ENCODE peak calls at places on chromosomes 1 and 21, in nine cellular contexts. One of them, this sample, is unnamed.

GRCh38 chr1:71667224-71667623 is 586.4 kb upstream of the ZRANB2 start:
- DNase-seq in AG10803: peak
- DNase-seq in CD4-positive, CD25-positive, alpha-beta regulatory T cell: no peak
- DNase-seq in brain microvascular endothelial cell: no peak
- DNase-seq in body of pancreas: no peak
- DNase-seq in right cardiac atrium: no peak
- DNase-seq in right lobe of liver: no peak
- DNase-seq in mammary epithelial cell: peak
- DNase-seq in skeletal muscle cell: peak
- DNase-seq in this sample: no peak

GRCh38 chr1:82549851-82550250 is 749.1 kb downstream of the ADGRL2 start:
- DNase-seq in brain microvascular endothelial cell: no peak
- DNase-seq in body of pancreas: no peak
- DNase-seq in right cardiac atrium: no peak
- DNase-seq in AG10803: no peak
- DNase-seq in mammary epithelial cell: no peak
- DNase-seq in skeletal muscle cell: no peak
- DNase-seq in CD4-positive, CD25-positive, alpha-beta regulatory T cell: no peak
- DNase-seq in right lobe of liver: no peak
- DNase-seq in this sample: no peak

GRCh38 chr21:43600642-43601397 is 58.5 kb downstream of the HSF2BP start:
- DNase-seq in skeletal muscle cell: peak
- DNase-seq in mammary epithelial cell: peak
- DNase-seq in brain microvascular endothelial cell: peak
- DNase-seq in body of pancreas: no peak
- DNase-seq in CD4-positive, CD25-positive, alpha-beta regulatory T cell: no peak
- DNase-seq in right cardiac atrium: no peak
- DNase-seq in AG10803: peak
- DNase-seq in right lobe of liver: no peak
- DNase-seq in this sample: no peak

GRCh38 chr21:34344584-34344983 is 19.2 kb upstream of the KCNE2 start:
- DNase-seq in body of pancreas: no peak
- DNase-seq in right cardiac atrium: no peak
- DNase-seq in right lobe of liver: no peak
- DNase-seq in CD4-positive, CD25-positive, alpha-beta regulatory T cell: no peak
- DNase-seq in AG10803: no peak
- DNase-seq in brain microvascular endothelial cell: no peak
- DNase-seq in skeletal muscle cell: no peak
- DNase-seq in mammary epithelial cell: no peak
- DNase-seq in this sample: no peak

GRCh38 chr1:67019121-67019520 is 34.8 kb downstream of the SLC35D1 start:
- DNase-seq in right cardiac atrium: no peak
- DNase-seq in right lobe of liver: no peak
- DNase-seq in AG10803: no peak
- DNase-seq in mammary epithelial cell: no peak
- DNase-seq in skeletal muscle cell: no peak
- DNase-seq in brain microvascular endothelial cell: no peak
- DNase-seq in CD4-positive, CD25-positive, alpha-beta regulatory T cell: no peak
- DNase-seq in body of pancreas: no peak
- DNase-seq in this sample: no peak

GRCh38 chr21:34510148-34511142 is 1.6 kb downstream of the KCNE1 start:
- DNase-seq in AG10803: peak
- DNase-seq in CD4-positive, CD25-positive, alpha-beta regulatory T cell: no peak
- DNase-seq in skeletal muscle cell: peak
- DNase-seq in body of pancreas: peak
- DNase-seq in right lobe of liver: peak
- DNase-seq in mammary epithelial cell: peak
- DNase-seq in right cardiac atrium: peak
- DNase-seq in brain microvascular endothelial cell: peak
- DNase-seq in this sample: peak

GRCh38 chr1:119326251-119326650 is 42.3 kb upstream of the HAO2 start:
- DNase-seq in CD4-positive, CD25-positive, alpha-beta regulatory T cell: no peak
- DNase-seq in body of pancreas: no peak
- DNase-seq in mammary epithelial cell: no peak
- DNase-seq in brain microvascular endothelial cell: no peak
- DNase-seq in right cardiac atrium: no peak
- DNase-seq in skeletal muscle cell: no peak
- DNase-seq in right lobe of liver: no peak
- DNase-seq in AG10803: no peak
- DNase-seq in this sample: no peak

GRCh38 chr1:225765982-225766674 is 11.5 kb upstream of the SRP9 start:
- DNase-seq in right cardiac atrium: no peak
- DNase-seq in AG10803: no peak
- DNase-seq in mammary epithelial cell: no peak
- DNase-seq in body of pancreas: no peak
- DNase-seq in CD4-positive, CD25-positive, alpha-beta regulatory T cell: no peak
- DNase-seq in skeletal muscle cell: no peak
- DNase-seq in brain microvascular endothelial cell: no peak
- DNase-seq in right lobe of liver: no peak
- DNase-seq in this sample: no peak

GRCh38 chr1:5286244-5286643 is 631.8 kb downstream of the AJAP1 start:
- DNase-seq in body of pancreas: no peak
- DNase-seq in CD4-positive, CD25-positive, alpha-beta regulatory T cell: no peak
- DNase-seq in AG10803: no peak
- DNase-seq in mammary epithelial cell: no peak
- DNase-seq in brain microvascular endothelial cell: no peak
- DNase-seq in skeletal muscle cell: no peak
- DNase-seq in right lobe of liver: no peak
- DNase-seq in right cardiac atrium: no peak
- DNase-seq in this sample: no peak

GRCh38 chr1:28955930-28956552 is 41.7 kb downstream of the EPB41 start:
- DNase-seq in skeletal muscle cell: no peak
- DNase-seq in right lobe of liver: no peak
- DNase-seq in body of pancreas: no peak
- DNase-seq in CD4-positive, CD25-positive, alpha-beta regulatory T cell: no peak
- DNase-seq in mammary epithelial cell: peak
- DNase-seq in right cardiac atrium: no peak
- DNase-seq in brain microvascular endothelial cell: no peak
- DNase-seq in AG10803: no peak
- DNase-seq in this sample: no peak

GRCh38 chr21:32974653-32975052 is 51.1 kb upstream of the OLIG2 start:
- DNase-seq in brain microvascular endothelial cell: no peak
- DNase-seq in body of pancreas: no peak
- DNase-seq in right cardiac atrium: no peak
- DNase-seq in CD4-positive, CD25-positive, alpha-beta regulatory T cell: no peak
- DNase-seq in skeletal muscle cell: no peak
- DNase-seq in right lobe of liver: no peak
- DNase-seq in mammary epithelial cell: no peak
- DNase-seq in AG10803: no peak
- DNase-seq in this sample: no peak

GRCh38 chr1:193111641-193112090 is 6.5 kb upstream of the GLRX2 start:
- DNase-seq in CD4-positive, CD25-positive, alpha-beta regulatory T cell: no peak
- DNase-seq in skeletal muscle cell: peak
- DNase-seq in body of pancreas: peak
- DNase-seq in brain microvascular endothelial cell: peak
- DNase-seq in right cardiac atrium: peak
- DNase-seq in mammary epithelial cell: peak
- DNase-seq in right lobe of liver: peak
- DNase-seq in AG10803: peak
- DNase-seq in this sample: no peak
- H3K4me3 ChIP-seq in CD4-positive, CD25-positive, alpha-beta regulatory T cell: no peak
- H3K4me3 ChIP-seq in skeletal muscle cell: no peak
- H3K4me3 ChIP-seq in body of pancreas: no peak
- H3K4me3 ChIP-seq in brain microvascular endothelial cell: no peak
- H3K4me3 ChIP-seq in right cardiac atrium: no peak
- H3K4me3 ChIP-seq in mammary epithelial cell: no peak
- H3K4me3 ChIP-seq in right lobe of liver: no peak
- H3K4me3 ChIP-seq in AG10803: no peak
- H3K4me3 ChIP-seq in this sample: no peak

DNA sequence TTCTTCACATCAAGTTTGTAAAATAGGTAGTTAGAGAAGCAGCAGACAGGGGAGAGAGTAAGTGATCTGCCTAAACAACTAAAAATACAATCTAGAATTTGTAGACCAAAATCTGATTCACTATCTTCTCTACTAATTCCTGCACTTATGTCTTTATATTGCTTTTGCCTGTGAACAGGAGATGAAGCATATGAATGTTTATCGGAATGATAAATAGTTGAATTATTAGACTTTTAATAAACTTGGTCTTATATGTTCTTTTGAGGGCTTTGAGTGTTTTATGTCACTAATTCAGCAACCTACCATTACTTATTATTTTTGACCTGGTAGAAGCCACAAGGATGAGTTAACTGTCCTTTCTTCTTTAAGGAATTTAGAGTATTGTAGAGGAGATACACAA is 2.3 kb downstream of the DESI2 start:
- DNase-seq in skeletal muscle cell: no peak
- DNase-seq in brain microvascular endothelial cell: no peak
- DNase-seq in CD4-positive, CD25-positive, alpha-beta regulatory T cell: no peak
- DNase-seq in right lobe of liver: no peak
- DNase-seq in AG10803: no peak
- DNase-seq in right cardiac atrium: no peak
- DNase-seq in mammary epithelial cell: no peak
- DNase-seq in body of pancreas: no peak
- DNase-seq in this sample: no peak
- H3K4me3 ChIP-seq in skeletal muscle cell: no peak
- H3K4me3 ChIP-seq in brain microvascular endothelial cell: no peak
- H3K4me3 ChIP-seq in CD4-positive, CD25-positive, alpha-beta regulatory T cell: peak
- H3K4me3 ChIP-seq in right lobe of liver: no peak
- H3K4me3 ChIP-seq in AG10803: no peak
- H3K4me3 ChIP-seq in right cardiac atrium: peak
- H3K4me3 ChIP-seq in mammary epithelial cell: peak
- H3K4me3 ChIP-seq in body of pancreas: no peak
- H3K4me3 ChIP-seq in this sample: no peak

GRCh38 chr1:54338479-54338878 is 67.7 kb downstream of the SSBP3 start:
- DNase-seq in right cardiac atrium: no peak
- DNase-seq in AG10803: no peak
- DNase-seq in CD4-positive, CD25-positive, alpha-beta regulatory T cell: no peak
- DNase-seq in right lobe of liver: no peak
- DNase-seq in body of pancreas: no peak
- DNase-seq in skeletal muscle cell: no peak
- DNase-seq in mammary epithelial cell: no peak
- DNase-seq in brain microvascular endothelial cell: no peak
- DNase-seq in this sample: no peak
- H3K4me3 ChIP-seq in right cardiac atrium: no peak
- H3K4me3 ChIP-seq in AG10803: no peak
- H3K4me3 ChIP-seq in CD4-positive, CD25-positive, alpha-beta regulatory T cell: no peak
- H3K4me3 ChIP-seq in right lobe of liver: no peak
- H3K4me3 ChIP-seq in body of pancreas: no peak
- H3K4me3 ChIP-seq in skeletal muscle cell: no peak
- H3K4me3 ChIP-seq in mammary epithelial cell: no peak
- H3K4me3 ChIP-seq in brain microvascular endothelial cell: no peak
- H3K4me3 ChIP-seq in this sample: no peak

GRCh38 chr1:151990856-151991198 is 2.8 kb downstream of the S100A10 start:
- DNase-seq in skeletal muscle cell: no peak
- DNase-seq in brain microvascular endothelial cell: peak
- DNase-seq in CD4-positive, CD25-positive, alpha-beta regulatory T cell: no peak
- DNase-seq in AG10803: peak
- DNase-seq in right lobe of liver: no peak
- DNase-seq in body of pancreas: peak
- DNase-seq in right cardiac atrium: no peak
- DNase-seq in mammary epithelial cell: no peak
- DNase-seq in this sample: no peak

GRCh38 chr1:151989131-151989868 is 4.4 kb downstream of the S100A10 start:
- DNase-seq in brain microvascular endothelial cell: peak
- DNase-seq in AG10803: peak
- DNase-seq in CD4-positive, CD25-positive, alpha-beta regulatory T cell: no peak
- DNase-seq in body of pancreas: peak
- DNase-seq in right lobe of liver: no peak
- DNase-seq in mammary epithelial cell: peak
- DNase-seq in skeletal muscle cell: no peak
- DNase-seq in right cardiac atrium: peak
- DNase-seq in this sample: no peak

GRCh38 chr1:151990058-151990855 is 3.4 kb downstream of the S100A10 start:
- DNase-seq in right lobe of liver: no peak
- DNase-seq in CD4-positive, CD25-positive, alpha-beta regulatory T cell: no peak
- DNase-seq in AG10803: no peak
- DNase-seq in right cardiac atrium: no peak
- DNase-seq in brain microvascular endothelial cell: no peak
- DNase-seq in mammary epithelial cell: no peak
- DNase-seq in body of pancreas: no peak
- DNase-seq in skeletal muscle cell: no peak
- DNase-seq in this sample: no peak

GRCh38 chr1:151986501-151987190 is 7.0 kb downstream of the S100A10 start:
- DNase-seq in AG10803: no peak
- DNase-seq in body of pancreas: no peak
- DNase-seq in mammary epithelial cell: no peak
- DNase-seq in right lobe of liver: no peak
- DNase-seq in brain microvascular endothelial cell: no peak
- DNase-seq in CD4-positive, CD25-positive, alpha-beta regulatory T cell: no peak
- DNase-seq in right cardiac atrium: no peak
- DNase-seq in skeletal muscle cell: no peak
- DNase-seq in this sample: no peak

DNA sequence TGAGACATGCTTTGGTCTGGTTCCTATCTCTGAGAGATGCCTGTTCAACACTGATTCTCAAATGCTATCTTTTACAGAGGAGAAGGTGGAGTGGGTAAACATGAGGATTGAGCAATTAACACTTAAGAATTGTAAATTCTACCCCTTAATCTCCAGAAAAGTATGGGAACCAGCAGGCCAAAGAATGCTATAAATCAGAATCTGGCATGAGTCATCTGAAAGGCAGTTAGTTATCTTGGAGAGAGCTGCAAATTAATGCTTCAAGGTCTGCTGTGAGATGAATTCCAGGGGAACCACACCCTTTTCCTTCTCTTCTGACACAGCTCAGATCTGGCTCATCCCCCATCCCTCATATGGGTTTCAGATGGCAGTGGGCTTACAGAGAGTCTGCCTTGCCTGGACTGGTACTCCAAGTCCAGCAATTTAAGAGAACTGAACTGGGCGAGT is 5.2 kb downstream of the S100A10 start:
- DNase-seq in skeletal muscle cell: no peak
- DNase-seq in body of pancreas: no peak
- DNase-seq in right lobe of liver: no peak
- DNase-seq in AG10803: peak
- DNase-seq in mammary epithelial cell: peak
- DNase-seq in brain microvascular endothelial cell: peak
- DNase-seq in CD4-positive, CD25-positive, alpha-beta regulatory T cell: no peak
- DNase-seq in right cardiac atrium: no peak
- DNase-seq in this sample: no peak
- H3K4me3 ChIP-seq in skeletal muscle cell: no peak
- H3K4me3 ChIP-seq in body of pancreas: no peak
- H3K4me3 ChIP-seq in right lobe of liver: no peak
- H3K4me3 ChIP-seq in AG10803: peak
- H3K4me3 ChIP-seq in mammary epithelial cell: peak
- H3K4me3 ChIP-seq in brain microvascular endothelial cell: peak
- H3K4me3 ChIP-seq in CD4-positive, CD25-positive, alpha-beta regulatory T cell: peak
- H3K4me3 ChIP-seq in right cardiac atrium: no peak
- H3K4me3 ChIP-seq in this sample: no peak

GRCh38 chr1:115748396-115749130 is 20.0 kb downstream of the CASQ2 start:
- DNase-seq in right lobe of liver: no peak
- DNase-seq in brain microvascular endothelial cell: peak
- DNase-seq in body of pancreas: no peak
- DNase-seq in mammary epithelial cell: peak
- DNase-seq in CD4-positive, CD25-positive, alpha-beta regulatory T cell: no peak
- DNase-seq in skeletal muscle cell: peak
- DNase-seq in right cardiac atrium: no peak
- DNase-seq in AG10803: peak
- DNase-seq in this sample: no peak

GRCh38 chr1:115744876-115745275 is 23.6 kb downstream of the CASQ2 start:
- DNase-seq in skeletal muscle cell: no peak
- DNase-seq in AG10803: no peak
- DNase-seq in brain microvascular endothelial cell: no peak
- DNase-seq in body of pancreas: no peak
- DNase-seq in right cardiac atrium: no peak
- DNase-seq in CD4-positive, CD25-positive, alpha-beta regulatory T cell: no peak
- DNase-seq in right lobe of liver: no peak
- DNase-seq in mammary epithelial cell: no peak
- DNase-seq in this sample: no peak

GRCh38 chr1:115746021-115746690 is 22.4 kb downstream of the CASQ2 start:
- DNase-seq in skeletal muscle cell: no peak
- DNase-seq in brain microvascular endothelial cell: no peak
- DNase-seq in right cardiac atrium: no peak
- DNase-seq in body of pancreas: no peak
- DNase-seq in AG10803: no peak
- DNase-seq in CD4-positive, CD25-positive, alpha-beta regulatory T cell: no peak
- DNase-seq in mammary epithelial cell: peak
- DNase-seq in right lobe of liver: no peak
- DNase-seq in this sample: no peak
- H3K4me3 ChIP-seq in skeletal muscle cell: no peak
- H3K4me3 ChIP-seq in brain microvascular endothelial cell: no peak
- H3K4me3 ChIP-seq in right cardiac atrium: no peak
- H3K4me3 ChIP-seq in body of pancreas: no peak
- H3K4me3 ChIP-seq in AG10803: no peak
- H3K4me3 ChIP-seq in CD4-positive, CD25-positive, alpha-beta regulatory T cell: no peak
- H3K4me3 ChIP-seq in mammary epithelial cell: no peak
- H3K4me3 ChIP-seq in right lobe of liver: no peak
- H3K4me3 ChIP-seq in this sample: no peak